ENCODE peak calls at places on chromosome 7, in ten cellular contexts. One of them, this sample, is unnamed.

GRCh38 chr7:26865094-26865388 is 651 bp upstream of the SKAP2 start:
- DNase-seq in NCI-H1930: no peak
- DNase-seq in GM03348: peak; percentile 73
- DNase-seq in neuronal stem cell: no peak
- DNase-seq in HS-5: no peak
- DNase-seq in small intestine: no peak
- DNase-seq in fibroblast of lung: no peak
- DNase-seq in brain microvascular endothelial cell: no peak
- DNase-seq in heart left ventricle: no peak
- DNase-seq in sigmoid colon: peak; percentile 86
- DNase-seq in this sample: no peak

GRCh38 chr7:99557940-99558305 is 519 bp upstream of the ZNF655 start:
- DNase-seq in NCI-H1930: no peak
- DNase-seq in GM03348: no peak
- DNase-seq in neuronal stem cell: no peak
- DNase-seq in HS-5: no peak
- DNase-seq in small intestine: no peak
- DNase-seq in fibroblast of lung: no peak
- DNase-seq in brain microvascular endothelial cell: no peak
- DNase-seq in heart left ventricle: no peak
- DNase-seq in sigmoid colon: no peak
- DNase-seq in this sample: no peak

GRCh38 chr7:158244873-158245723 is 342.5 kb downstream of the PTPRN2 start:
- DNase-seq in NCI-H1930: no peak
- DNase-seq in GM03348: peak; percentile 5
- DNase-seq in neuronal stem cell: no peak
- DNase-seq in HS-5: no peak
- DNase-seq in small intestine: no peak
- DNase-seq in fibroblast of lung: no peak
- DNase-seq in brain microvascular endothelial cell: no peak
- DNase-seq in heart left ventricle: no peak
- DNase-seq in sigmoid colon: peak; percentile 46
- DNase-seq in this sample: no peak

GRCh38 chr7:130996841-130997231 is 262.8 kb upstream of the KLF14 start:
- DNase-seq in NCI-H1930: no peak
- DNase-seq in GM03348: no peak
- DNase-seq in neuronal stem cell: no peak
- DNase-seq in HS-5: no peak
- DNase-seq in small intestine: peak; percentile 88
- DNase-seq in fibroblast of lung: peak; percentile 63
- DNase-seq in brain microvascular endothelial cell: peak; percentile 34
- DNase-seq in heart left ventricle: no peak
- DNase-seq in sigmoid colon: no peak
- DNase-seq in this sample: peak; percentile 43

GRCh38 chr7:37481154-37481553 is 32.5 kb upstream of the ELMO1 start:
- DNase-seq in NCI-H1930: no peak
- DNase-seq in GM03348: no peak
- DNase-seq in neuronal stem cell: no peak
- DNase-seq in HS-5: no peak
- DNase-seq in small intestine: no peak
- DNase-seq in fibroblast of lung: no peak
- DNase-seq in brain microvascular endothelial cell: no peak
- DNase-seq in heart left ventricle: no peak
- DNase-seq in sigmoid colon: no peak
- DNase-seq in this sample: no peak

GRCh38 chr7:50502001-50502684 is 52.0 kb upstream of the FIGNL1 start:
- DNase-seq in NCI-H1930: no peak
- DNase-seq in GM03348: peak; percentile 91
- DNase-seq in neuronal stem cell: no peak
- DNase-seq in HS-5: peak; percentile 35
- DNase-seq in small intestine: peak; percentile 13
- DNase-seq in fibroblast of lung: peak; percentile 90
- DNase-seq in brain microvascular endothelial cell: peak; percentile 89
- DNase-seq in heart left ventricle: peak; percentile 65
- DNase-seq in sigmoid colon: peak; percentile 95
- DNase-seq in this sample: peak; percentile 86

GRCh38 chr7:136533732-136534131 is 334.7 kb upstream of the CHRM2 start:
- DNase-seq in NCI-H1930: no peak
- DNase-seq in GM03348: no peak
- DNase-seq in neuronal stem cell: no peak
- DNase-seq in HS-5: no peak
- DNase-seq in small intestine: no peak
- DNase-seq in fibroblast of lung: no peak
- DNase-seq in brain microvascular endothelial cell: no peak
- DNase-seq in heart left ventricle: no peak
- DNase-seq in sigmoid colon: no peak
- DNase-seq in this sample: no peak

GRCh38 chr7:156993925-156994235 is 16.6 kb downstream of the MNX1 start:
- DNase-seq in NCI-H1930: no peak
- DNase-seq in GM03348: no peak
- DNase-seq in neuronal stem cell: no peak
- DNase-seq in HS-5: no peak
- DNase-seq in small intestine: no peak
- DNase-seq in fibroblast of lung: no peak
- DNase-seq in brain microvascular endothelial cell: no peak
- DNase-seq in heart left ventricle: no peak
- DNase-seq in sigmoid colon: no peak
- DNase-seq in this sample: no peak

GRCh38 chr7:132437730-132438129 is 138.5 kb downstream of the PLXNA4 start:
- DNase-seq in NCI-H1930: no peak
- DNase-seq in GM03348: no peak
- DNase-seq in neuronal stem cell: no peak
- DNase-seq in HS-5: no peak
- DNase-seq in small intestine: peak; percentile 20
- DNase-seq in fibroblast of lung: no peak
- DNase-seq in brain microvascular endothelial cell: no peak
- DNase-seq in heart left ventricle: no peak
- DNase-seq in sigmoid colon: no peak
- DNase-seq in this sample: no peak

GRCh38 chr7:66921918-66922486 is 977 bp downstream of the TMEM248 start:
- DNase-seq in NCI-H1930: no peak
- DNase-seq in GM03348: no peak
- DNase-seq in neuronal stem cell: no peak
- DNase-seq in HS-5: no peak
- DNase-seq in small intestine: peak; percentile 44
- DNase-seq in fibroblast of lung: peak; percentile 13
- DNase-seq in brain microvascular endothelial cell: no peak
- DNase-seq in heart left ventricle: no peak
- DNase-seq in sigmoid colon: no peak
- DNase-seq in this sample: no peak

GRCh38 chr7:43481905-43482678 is 100.8 kb upstream of the STK17A start:
- DNase-seq in NCI-H1930: no peak
- DNase-seq in GM03348: peak; percentile 60
- DNase-seq in neuronal stem cell: no peak
- DNase-seq in HS-5: no peak
- DNase-seq in small intestine: no peak
- DNase-seq in fibroblast of lung: peak; percentile 86
- DNase-seq in brain microvascular endothelial cell: peak; percentile 31
- DNase-seq in heart left ventricle: no peak
- DNase-seq in sigmoid colon: no peak
- DNase-seq in this sample: peak; percentile 62

GRCh38 chr7:102125127-102125561 is 161.5 kb upstream of the SH2B2 start:
- DNase-seq in NCI-H1930: no peak
- DNase-seq in GM03348: peak; percentile 91
- DNase-seq in neuronal stem cell: no peak
- DNase-seq in HS-5: peak; percentile 53
- DNase-seq in small intestine: no peak
- DNase-seq in fibroblast of lung: peak; percentile 92
- DNase-seq in brain microvascular endothelial cell: peak; percentile 87
- DNase-seq in heart left ventricle: peak; percentile 32
- DNase-seq in sigmoid colon: peak; percentile 88
- DNase-seq in this sample: no peak

GRCh38 chr7:53473371-53473770 is 437.9 kb downstream of the POM121L12 start:
- DNase-seq in NCI-H1930: no peak
- DNase-seq in GM03348: no peak
- DNase-seq in neuronal stem cell: no peak
- DNase-seq in HS-5: no peak
- DNase-seq in small intestine: no peak
- DNase-seq in fibroblast of lung: no peak
- DNase-seq in brain microvascular endothelial cell: no peak
- DNase-seq in heart left ventricle: no peak
- DNase-seq in sigmoid colon: no peak
- DNase-seq in this sample: no peak

GRCh38 chr7:71404701-71405345 is 272.9 kb downstream of the GALNT17 start:
- DNase-seq in NCI-H1930: no peak
- DNase-seq in GM03348: no peak
- DNase-seq in neuronal stem cell: no peak
- DNase-seq in HS-5: no peak
- DNase-seq in small intestine: no peak
- DNase-seq in fibroblast of lung: no peak
- DNase-seq in brain microvascular endothelial cell: no peak
- DNase-seq in heart left ventricle: no peak
- DNase-seq in sigmoid colon: no peak
- DNase-seq in this sample: no peak

GRCh38 chr7:76357379-76358052 is 1.3 kb downstream of the YWHAG start:
- DNase-seq in NCI-H1930: no peak
- DNase-seq in GM03348: no peak
- DNase-seq in neuronal stem cell: no peak
- DNase-seq in HS-5: no peak
- DNase-seq in small intestine: peak; percentile 53
- DNase-seq in fibroblast of lung: no peak
- DNase-seq in brain microvascular endothelial cell: no peak
- DNase-seq in heart left ventricle: no peak
- DNase-seq in sigmoid colon: peak; percentile 26
- DNase-seq in this sample: no peak

GRCh38 chr7:27183682-27184341 is 1.2 kb downstream of the HOXA11 start:
- DNase-seq in NCI-H1930: peak; percentile 44
- DNase-seq in GM03348: peak; percentile 46
- DNase-seq in neuronal stem cell: no peak
- DNase-seq in HS-5: no peak
- DNase-seq in small intestine: no peak
- DNase-seq in fibroblast of lung: no peak
- DNase-seq in brain microvascular endothelial cell: no peak
- DNase-seq in heart left ventricle: no peak
- DNase-seq in sigmoid colon: peak; percentile 76
- DNase-seq in this sample: no peak

GRCh38 chr7:135386181-135386580 is 123.7 kb downstream of the CNOT4 start:
- DNase-seq in NCI-H1930: no peak
- DNase-seq in GM03348: peak; percentile 15
- DNase-seq in neuronal stem cell: no peak
- DNase-seq in HS-5: no peak
- DNase-seq in small intestine: no peak
- DNase-seq in fibroblast of lung: peak; percentile 24
- DNase-seq in brain microvascular endothelial cell: no peak
- DNase-seq in heart left ventricle: no peak
- DNase-seq in sigmoid colon: no peak
- DNase-seq in this sample: no peak

GRCh38 chr7:2641406-2642393 is 9.9 kb downstream of the TTYH3 start:
- DNase-seq in NCI-H1930: no peak
- DNase-seq in GM03348: peak; percentile 96
- DNase-seq in neuronal stem cell: peak; percentile 88
- DNase-seq in HS-5: no peak
- DNase-seq in small intestine: peak; percentile 11
- DNase-seq in fibroblast of lung: peak; percentile 99
- DNase-seq in brain microvascular endothelial cell: peak; percentile 89
- DNase-seq in heart left ventricle: peak; percentile 94
- DNase-seq in sigmoid colon: peak; percentile 96
- DNase-seq in this sample: peak; percentile 98

GRCh38 chr7:32224276-32224675 is 154.1 kb upstream of the PDE1C start:
- DNase-seq in NCI-H1930: no peak
- DNase-seq in GM03348: no peak
- DNase-seq in neuronal stem cell: no peak
- DNase-seq in HS-5: no peak
- DNase-seq in small intestine: no peak
- DNase-seq in fibroblast of lung: no peak
- DNase-seq in brain microvascular endothelial cell: no peak
- DNase-seq in heart left ventricle: no peak
- DNase-seq in sigmoid colon: no peak
- DNase-seq in this sample: no peak

GRCh38 chr7:76225951-76226350 is 24.3 kb downstream of the SRRM3 start:
- DNase-seq in NCI-H1930: no peak
- DNase-seq in GM03348: no peak
- DNase-seq in neuronal stem cell: no peak
- DNase-seq in HS-5: no peak
- DNase-seq in small intestine: no peak
- DNase-seq in fibroblast of lung: no peak
- DNase-seq in brain microvascular endothelial cell: no peak
- DNase-seq in heart left ventricle: no peak
- DNase-seq in sigmoid colon: no peak
- DNase-seq in this sample: no peak

GRCh38 chr7:54877683-54878082 is 118.7 kb upstream of the SEC61G start:
- DNase-seq in NCI-H1930: no peak
- DNase-seq in GM03348: no peak
- DNase-seq in neuronal stem cell: no peak
- DNase-seq in HS-5: no peak
- DNase-seq in small intestine: peak; percentile 33
- DNase-seq in fibroblast of lung: peak; percentile 4
- DNase-seq in brain microvascular endothelial cell: no peak
- DNase-seq in heart left ventricle: no peak
- DNase-seq in sigmoid colon: no peak
- DNase-seq in this sample: no peak

GRCh38 chr7:150828384-150828783 is 23.9 kb upstream of the AOC1 start:
- DNase-seq in NCI-H1930: no peak
- DNase-seq in GM03348: no peak
- DNase-seq in neuronal stem cell: no peak
- DNase-seq in HS-5: no peak
- DNase-seq in small intestine: no peak
- DNase-seq in fibroblast of lung: no peak
- DNase-seq in brain microvascular endothelial cell: no peak
- DNase-seq in heart left ventricle: no peak
- DNase-seq in sigmoid colon: no peak
- DNase-seq in this sample: no peak

GRCh38 chr7:156906281-156906680 is 13.3 kb upstream of the LMBR1 start:
- DNase-seq in NCI-H1930: no peak
- DNase-seq in GM03348: no peak
- DNase-seq in neuronal stem cell: no peak
- DNase-seq in HS-5: no peak
- DNase-seq in small intestine: no peak
- DNase-seq in fibroblast of lung: no peak
- DNase-seq in brain microvascular endothelial cell: no peak
- DNase-seq in heart left ventricle: no peak
- DNase-seq in sigmoid colon: no peak
- DNase-seq in this sample: no peak

GRCh38 chr7:2927592-2927991 is 83.5 kb upstream of the GNA12 start:
- DNase-seq in NCI-H1930: no peak
- DNase-seq in GM03348: no peak
- DNase-seq in neuronal stem cell: no peak
- DNase-seq in HS-5: no peak
- DNase-seq in small intestine: peak; percentile 10
- DNase-seq in fibroblast of lung: no peak
- DNase-seq in brain microvascular endothelial cell: no peak
- DNase-seq in heart left ventricle: no peak
- DNase-seq in sigmoid colon: peak; percentile 54
- DNase-seq in this sample: no peak

GRCh38 chr7:136150311-136150710 is 173.2 kb upstream of the MTPN start:
- DNase-seq in NCI-H1930: no peak
- DNase-seq in GM03348: no peak
- DNase-seq in neuronal stem cell: no peak
- DNase-seq in HS-5: no peak
- DNase-seq in small intestine: no peak
- DNase-seq in fibroblast of lung: no peak
- DNase-seq in brain microvascular endothelial cell: no peak
- DNase-seq in heart left ventricle: no peak
- DNase-seq in sigmoid colon: no peak
- DNase-seq in this sample: no peak

GRCh38 chr7:87359366-87359765 is 13.9 kb downstream of the CROT start:
- DNase-seq in NCI-H1930: no peak
- DNase-seq in GM03348: peak; percentile 49
- DNase-seq in neuronal stem cell: no peak
- DNase-seq in HS-5: peak; percentile 22
- DNase-seq in small intestine: no peak
- DNase-seq in fibroblast of lung: peak; percentile 92
- DNase-seq in brain microvascular endothelial cell: no peak
- DNase-seq in heart left ventricle: no peak
- DNase-seq in sigmoid colon: no peak
- DNase-seq in this sample: peak; percentile 5

GRCh38 chr7:39696631-39697030 is 73.3 kb downstream of the RALA start:
- DNase-seq in NCI-H1930: no peak
- DNase-seq in GM03348: no peak
- DNase-seq in neuronal stem cell: no peak
- DNase-seq in HS-5: no peak
- DNase-seq in small intestine: no peak
- DNase-seq in fibroblast of lung: no peak
- DNase-seq in brain microvascular endothelial cell: no peak
- DNase-seq in heart left ventricle: no peak
- DNase-seq in sigmoid colon: no peak
- DNase-seq in this sample: no peak

GRCh38 chr7:82631998-82632397 is 188.4 kb upstream of the CACNA2D1 start:
- DNase-seq in NCI-H1930: no peak
- DNase-seq in GM03348: peak; percentile 46
- DNase-seq in neuronal stem cell: no peak
- DNase-seq in HS-5: no peak
- DNase-seq in small intestine: no peak
- DNase-seq in fibroblast of lung: peak; percentile 63
- DNase-seq in brain microvascular endothelial cell: no peak
- DNase-seq in heart left ventricle: no peak
- DNase-seq in sigmoid colon: no peak
- DNase-seq in this sample: peak; percentile 13